ENCODE peak calls at places on chromosome 2, in six cellular contexts. E, N, B, R, T and I are unnamed samples.

GRCh38 chr2:11701831-11702301 is 31.9 kb upstream of the NTSR2 start:
- DNase-seq in R (peak), B (no peak), E (no peak), T (no peak), N (no peak), I (no peak)

GRCh38 chr2:102356381-102356712 is 751 bp downstream of the IL18R1 start:
- DNase-seq in R (no peak), B (no peak), T (no peak), N (no peak), E (no peak), I (no peak)

GRCh38 chr2:161273038-161273760 is 35.0 kb upstream of the PSMD14 start:
- DNase-seq in T (peak), R (no peak), E (peak), N (no peak), B (no peak), I (peak)

GRCh38 chr2:69685321-69686048 is 41.9 kb upstream of the AAK1 start:
- DNase-seq in B (no peak), E (no peak), R (no peak), T (no peak), N (no peak), I (no peak)

GRCh38 chr2:171004363-171004762 is 75.3 kb downstream of the GORASP2 start:
- DNase-seq in E (no peak), B (no peak), N (no peak), T (no peak), R (no peak), I (no peak)

GRCh38 chr2:45781464-45781811 is 130.0 kb downstream of the PRKCE start:
- DNase-seq in T (no peak), B (no peak), N (no peak), E (no peak), R (no peak), I (no peak)

GRCh38 chr2:237593036-237593435 is 2.5 kb upstream of the RAB17 start:
- DNase-seq in E (no peak), N (no peak), B (peak), T (no peak), R (no peak), I (no peak)

GRCh38 chr2:17104454-17104853 is 413.8 kb downstream of the RAD51AP2 start:
- DNase-seq in R (no peak), N (no peak), B (no peak), E (peak), T (peak), I (no peak)

GRCh38 chr2:150188177-150188576 is 299.3 kb downstream of the RND3 start:
- DNase-seq in B (no peak), R (no peak), T (no peak), E (no peak), N (no peak), I (no peak)

GRCh38 chr2:3635171-3636008 is 22.6 kb upstream of the ALLC start:
- DNase-seq in T (no peak), R (no peak), E (no peak), N (peak), B (peak), I (no peak)

GRCh38 chr2:191051825-191052778 is 38.1 kb upstream of the STAT1 start:
- DNase-seq in N (no peak), E (peak), B (no peak), R (no peak), T (peak), I (no peak)